ENCODE peak calls at places on chromosomes 13 and 19, in seven cellular contexts. L is activated CD4-positive, alpha-beta T cell treated with anti-CD3 and anti-CD28 coated beads, Interleukin-2, amount 50 U/mL, for 48 hours; G is Right ventricle myocardium superior; B is midbrain; U is tibial nerve; J is retina; M is kidney glomerular epithelial cell. X is an unnamed sample.

GRCh38 chr13:111970501-111971155 is 96.3 kb upstream of the SOX1 start:
- DNase-seq in L (no peak), G (no peak), B (no peak), U (no peak), J (no peak), M (no peak), X (peak)

GRCh38 chr13:50104493-50104892 is 89.2 kb downstream of the KCNRG start:
- DNase-seq in L (no peak), G (no peak), B (no peak), U (no peak), J (no peak), M (peak), X (no peak)

GRCh38 chr19:15098505-15098904 is 8.7 kb upstream of the SYDE1 start:
- DNase-seq in L (no peak), G (no peak), B (no peak), U (no peak), J (no peak), M (no peak), X (no peak)

GRCh38 chr19:11208526-11209471 is 11.5 kb upstream of the KANK2 start:
- DNase-seq in L (no peak), G (no peak), B (no peak), U (no peak), J (peak), M (no peak), X (no peak)

GRCh38 chr13:50230365-50230978 is 215.2 kb downstream of the KCNRG start:
- DNase-seq in L (no peak), G (no peak), B (no peak), U (no peak), J (no peak), M (no peak), X (no peak)

GRCh38 chr13:50451609-50452008 is 391.9 kb downstream of the DLEU7 start:
- DNase-seq in L (no peak), G (peak), B (no peak), U (no peak), J (no peak), M (no peak), X (no peak)

GRCh38 chr19:37128821-37129177 is 43.7 kb downstream of the ZNF585A start:
- DNase-seq in L (no peak), G (no peak), B (no peak), U (no peak), J (no peak), M (no peak), X (no peak)

GRCh38 chr19:47603706-47604310 is 5.1 kb upstream of the BICRA start:
- DNase-seq in L (no peak), G (no peak), B (no peak), U (no peak), J (no peak), M (no peak), X (no peak)

GRCh38 chr19:12880551-12881171 is 588 bp downstream of the DNASE2 start:
- DNase-seq in L (no peak), G (peak), B (no peak), U (no peak), J (peak), M (no peak), X (peak)

GRCh38 chr13:110249326-110249725 is 57.6 kb downstream of the COL4A1 start:
- DNase-seq in L (no peak), G (no peak), B (no peak), U (no peak), J (no peak), M (no peak), X (no peak)

GRCh38 chr19:11735375-11735774 is 3.4 kb downstream of the ZNF823 start:
- DNase-seq in L (no peak), G (no peak), B (no peak), U (no peak), J (no peak), M (no peak), X (no peak)

GRCh38 chr19:2485428-2485827 is 9.5 kb downstream of the GADD45B start:
- DNase-seq in L (no peak), G (no peak), B (no peak), U (no peak), J (no peak), M (no peak), X (no peak)

GRCh38 chr13:94546071-94546839 is 49.7 kb downstream of the TGDS start:
- DNase-seq in L (no peak), G (no peak), B (no peak), U (no peak), J (no peak), M (no peak), X (no peak)

GRCh38 chr19:35248310-35249145 is at the start of gene LSR:
- DNase-seq in L (peak), G (no peak), B (no peak), U (no peak), J (peak), M (peak), X (peak)

GRCh38 chr19:18777725-18778389 is 13.2 kb downstream of the COMP start:
- DNase-seq in L (no peak), G (no peak), B (no peak), U (no peak), J (no peak), M (no peak), X (no peak)

GRCh38 chr19:12800873-12801465 is 631 bp downstream of the PRDX2 start:
- DNase-seq in L (peak), G (no peak), B (no peak), U (no peak), J (no peak), M (no peak), X (peak)

GRCh38 chr13:71115301-71115700 is 751.7 kb downstream of the DACH1 start:
- DNase-seq in L (no peak), G (no peak), B (no peak), U (no peak), J (no peak), M (no peak), X (no peak)

GRCh38 chr13:50916701-50917184 is 7.2 kb downstream of the RNASEH2B start:
- DNase-seq in L (no peak), G (no peak), B (peak), U (no peak), J (no peak), M (no peak), X (peak)

GRCh38 chr19:2613507-2614295 is 88.8 kb downstream of the GNG7 start:
- DNase-seq in L (peak), G (peak), B (no peak), U (no peak), J (peak), M (peak), X (peak)

GRCh38 chr19:40274585-40275544 is 10.3 kb downstream of the AKT2 start:
- DNase-seq in L (peak), G (no peak), B (no peak), U (no peak), J (no peak), M (no peak), X (no peak)

GRCh38 chr13:85508683-85509329 is 290.4 kb downstream of the SLITRK6 start:
- DNase-seq in L (no peak), G (peak), B (no peak), U (no peak), J (no peak), M (no peak), X (no peak)